ENCODE peak calls at places on chromosomes 16 and 17, in eight cellular contexts. One of them, this sample, is unnamed.
A peak's percentile ranks its signal among the peaks of the same experiment; 100 is the strongest.

GRCh38 chr17:81898029-81898866 is 3.8 kb upstream of the NPB start:
- DNase-seq in fibroblast of pulmonary artery: peak; percentile 62
- DNase-seq in NCI-H2081: no peak
- DNase-seq in AML-193: no peak
- DNase-seq in T-helper 9 cell: no peak
- DNase-seq in skeletal muscle cell: peak; percentile 63
- DNase-seq in esophagus muscularis mucosa: no peak
- DNase-seq in adipocyte: peak; percentile 79
- DNase-seq in this sample: no peak

GRCh38 chr16:13973321-13974023 is 53.5 kb downstream of the ERCC4 start:
- DNase-seq in fibroblast of pulmonary artery: no peak
- DNase-seq in NCI-H2081: no peak
- DNase-seq in AML-193: no peak
- DNase-seq in T-helper 9 cell: no peak
- DNase-seq in skeletal muscle cell: no peak
- DNase-seq in esophagus muscularis mucosa: peak; percentile 79
- DNase-seq in adipocyte: no peak
- DNase-seq in this sample: no peak

GRCh38 chr17:10469459-10469858 is at the start of gene MYH4:
- DNase-seq in fibroblast of pulmonary artery: no peak
- DNase-seq in NCI-H2081: no peak
- DNase-seq in AML-193: no peak
- DNase-seq in T-helper 9 cell: no peak
- DNase-seq in skeletal muscle cell: no peak
- DNase-seq in esophagus muscularis mucosa: no peak
- DNase-seq in adipocyte: no peak
- DNase-seq in this sample: no peak

GRCh38 chr17:78617371-78618061 is 40.3 kb upstream of the DNAH17 start:
- DNase-seq in fibroblast of pulmonary artery: no peak
- DNase-seq in NCI-H2081: no peak
- DNase-seq in AML-193: no peak
- DNase-seq in T-helper 9 cell: no peak
- DNase-seq in skeletal muscle cell: no peak
- DNase-seq in esophagus muscularis mucosa: no peak
- DNase-seq in adipocyte: peak; percentile 50
- DNase-seq in this sample: no peak

GRCh38 chr17:43406676-43407645 is 8.2 kb downstream of the ARL4D start:
- DNase-seq in fibroblast of pulmonary artery: peak; percentile 73
- DNase-seq in NCI-H2081: no peak
- DNase-seq in AML-193: no peak
- DNase-seq in T-helper 9 cell: no peak
- DNase-seq in skeletal muscle cell: no peak
- DNase-seq in esophagus muscularis mucosa: no peak
- DNase-seq in adipocyte: peak; percentile 77
- DNase-seq in this sample: no peak

GRCh38 chr16:54511181-54511731 is 224.7 kb upstream of the IRX3 start:
- DNase-seq in fibroblast of pulmonary artery: peak; percentile 62
- DNase-seq in NCI-H2081: no peak
- DNase-seq in AML-193: no peak
- DNase-seq in T-helper 9 cell: no peak
- DNase-seq in skeletal muscle cell: peak; percentile 62
- DNase-seq in esophagus muscularis mucosa: no peak
- DNase-seq in adipocyte: peak; percentile 83
- DNase-seq in this sample: no peak

GRCh38 chr17:44965491-44966234 is 2.4 kb downstream of the C1QL1 start:
- DNase-seq in fibroblast of pulmonary artery: no peak
- DNase-seq in NCI-H2081: no peak
- DNase-seq in AML-193: peak; percentile 90
- DNase-seq in T-helper 9 cell: no peak
- DNase-seq in skeletal muscle cell: no peak
- DNase-seq in esophagus muscularis mucosa: no peak
- DNase-seq in adipocyte: no peak
- DNase-seq in this sample: no peak

GRCh38 chr16:495127-495748 is 32.3 kb upstream of the CAPN15 start:
- DNase-seq in fibroblast of pulmonary artery: peak; percentile 66
- DNase-seq in NCI-H2081: no peak
- DNase-seq in AML-193: peak; percentile 55
- DNase-seq in T-helper 9 cell: no peak
- DNase-seq in skeletal muscle cell: no peak
- DNase-seq in esophagus muscularis mucosa: no peak
- DNase-seq in adipocyte: peak; percentile 52
- DNase-seq in this sample: no peak

GRCh38 chr17:1109606-1110523 is 69.9 kb downstream of the ABR start:
- DNase-seq in fibroblast of pulmonary artery: no peak
- DNase-seq in NCI-H2081: no peak
- DNase-seq in AML-193: no peak
- DNase-seq in T-helper 9 cell: no peak
- DNase-seq in skeletal muscle cell: no peak
- DNase-seq in esophagus muscularis mucosa: no peak
- DNase-seq in adipocyte: no peak
- DNase-seq in this sample: no peak

GRCh38 chr17:64152428-64153125 is 22.6 kb upstream of the ERN1 start:
- DNase-seq in fibroblast of pulmonary artery: no peak
- DNase-seq in NCI-H2081: no peak
- DNase-seq in AML-193: no peak
- DNase-seq in T-helper 9 cell: no peak
- DNase-seq in skeletal muscle cell: no peak
- DNase-seq in esophagus muscularis mucosa: no peak
- DNase-seq in adipocyte: no peak
- DNase-seq in this sample: no peak

GRCh38 chr16:12811441-12812198 is 7.9 kb upstream of the CPPED1 start:
- DNase-seq in fibroblast of pulmonary artery: no peak
- DNase-seq in NCI-H2081: no peak
- DNase-seq in AML-193: no peak
- DNase-seq in T-helper 9 cell: no peak
- DNase-seq in skeletal muscle cell: no peak
- DNase-seq in esophagus muscularis mucosa: no peak
- DNase-seq in adipocyte: no peak
- DNase-seq in this sample: no peak

GRCh38 chr17:7629939-7630571 is at the start of gene SHBG:
- DNase-seq in fibroblast of pulmonary artery: no peak
- DNase-seq in NCI-H2081: no peak
- DNase-seq in AML-193: no peak
- DNase-seq in T-helper 9 cell: no peak
- DNase-seq in skeletal muscle cell: no peak
- DNase-seq in esophagus muscularis mucosa: no peak
- DNase-seq in adipocyte: no peak
- DNase-seq in this sample: no peak

GRCh38 chr17:1612400-1612799 is 16.2 kb downstream of the SLC43A2 start:
- DNase-seq in fibroblast of pulmonary artery: no peak
- DNase-seq in NCI-H2081: no peak
- DNase-seq in AML-193: no peak
- DNase-seq in T-helper 9 cell: no peak
- DNase-seq in skeletal muscle cell: no peak
- DNase-seq in esophagus muscularis mucosa: no peak
- DNase-seq in adipocyte: no peak
- DNase-seq in this sample: no peak

GRCh38 chr17:35164716-35165115 is 17.1 kb downstream of the UNC45B start:
- DNase-seq in fibroblast of pulmonary artery: no peak
- DNase-seq in NCI-H2081: no peak
- DNase-seq in AML-193: no peak
- DNase-seq in T-helper 9 cell: no peak
- DNase-seq in skeletal muscle cell: no peak
- DNase-seq in esophagus muscularis mucosa: no peak
- DNase-seq in adipocyte: no peak
- DNase-seq in this sample: no peak

GRCh38 chr17:64694207-64694606 is 32.1 kb upstream of the SMURF2 start:
- DNase-seq in fibroblast of pulmonary artery: peak; percentile 79
- DNase-seq in NCI-H2081: no peak
- DNase-seq in AML-193: peak; percentile 17
- DNase-seq in T-helper 9 cell: no peak
- DNase-seq in skeletal muscle cell: peak; percentile 39
- DNase-seq in esophagus muscularis mucosa: no peak
- DNase-seq in adipocyte: peak; percentile 43
- DNase-seq in this sample: no peak

GRCh38 chr17:16351831-16352230 is 1.4 kb downstream of the CENPV start:
- DNase-seq in fibroblast of pulmonary artery: peak; percentile 53
- DNase-seq in NCI-H2081: no peak
- DNase-seq in AML-193: no peak
- DNase-seq in T-helper 9 cell: no peak
- DNase-seq in skeletal muscle cell: no peak
- DNase-seq in esophagus muscularis mucosa: no peak
- DNase-seq in adipocyte: peak; percentile 54
- DNase-seq in this sample: no peak

GRCh38 chr17:44844390-44844830 is 3.3 kb upstream of the HIGD1B start:
- DNase-seq in fibroblast of pulmonary artery: peak; percentile 46
- DNase-seq in NCI-H2081: no peak
- DNase-seq in AML-193: no peak
- DNase-seq in T-helper 9 cell: no peak
- DNase-seq in skeletal muscle cell: no peak
- DNase-seq in esophagus muscularis mucosa: no peak
- DNase-seq in adipocyte: no peak
- DNase-seq in this sample: no peak

GRCh38 chr16:51113254-51114125 is 37.6 kb downstream of the SALL1 start:
- DNase-seq in fibroblast of pulmonary artery: no peak
- DNase-seq in NCI-H2081: no peak
- DNase-seq in AML-193: no peak
- DNase-seq in T-helper 9 cell: no peak
- DNase-seq in skeletal muscle cell: no peak
- DNase-seq in esophagus muscularis mucosa: no peak
- DNase-seq in adipocyte: no peak
- DNase-seq in this sample: no peak

GRCh38 chr17:66094727-66095126 is 97.2 kb downstream of the CEP112 start:
- DNase-seq in fibroblast of pulmonary artery: no peak
- DNase-seq in NCI-H2081: no peak
- DNase-seq in AML-193: no peak
- DNase-seq in T-helper 9 cell: no peak
- DNase-seq in skeletal muscle cell: no peak
- DNase-seq in esophagus muscularis mucosa: no peak
- DNase-seq in adipocyte: no peak
- DNase-seq in this sample: no peak

GRCh38 chr17:19978206-19978802 is 676 bp upstream of the AKAP10 start:
- DNase-seq in fibroblast of pulmonary artery: no peak
- DNase-seq in NCI-H2081: no peak
- DNase-seq in AML-193: peak; percentile 84
- DNase-seq in T-helper 9 cell: peak; percentile 8
- DNase-seq in skeletal muscle cell: no peak
- DNase-seq in esophagus muscularis mucosa: no peak
- DNase-seq in adipocyte: no peak
- DNase-seq in this sample: no peak

GRCh38 chr17:62648954-62649294 is 21.5 kb downstream of the MRC2 start:
- DNase-seq in fibroblast of pulmonary artery: no peak
- DNase-seq in NCI-H2081: no peak
- DNase-seq in AML-193: no peak
- DNase-seq in T-helper 9 cell: no peak
- DNase-seq in skeletal muscle cell: no peak
- DNase-seq in esophagus muscularis mucosa: no peak
- DNase-seq in adipocyte: no peak
- DNase-seq in this sample: no peak

GRCh38 chr17:40373324-40373723 is 8.8 kb upstream of the GJD3 start:
- DNase-seq in fibroblast of pulmonary artery: peak; percentile 89
- DNase-seq in NCI-H2081: no peak
- DNase-seq in AML-193: no peak
- DNase-seq in T-helper 9 cell: no peak
- DNase-seq in skeletal muscle cell: peak; percentile 88
- DNase-seq in esophagus muscularis mucosa: no peak
- DNase-seq in adipocyte: peak; percentile 70
- DNase-seq in this sample: no peak

GRCh38 chr17:71273451-71273850 is 847.4 kb upstream of the SOX9 start:
- DNase-seq in fibroblast of pulmonary artery: no peak
- DNase-seq in NCI-H2081: no peak
- DNase-seq in AML-193: no peak
- DNase-seq in T-helper 9 cell: no peak
- DNase-seq in skeletal muscle cell: no peak
- DNase-seq in esophagus muscularis mucosa: no peak
- DNase-seq in adipocyte: no peak
- DNase-seq in this sample: no peak

GRCh38 chr17:1001640-1002411 is 4.9 kb downstream of the TIMM22 start:
- DNase-seq in fibroblast of pulmonary artery: peak; percentile 49
- DNase-seq in NCI-H2081: no peak
- DNase-seq in AML-193: no peak
- DNase-seq in T-helper 9 cell: no peak
- DNase-seq in skeletal muscle cell: no peak
- DNase-seq in esophagus muscularis mucosa: no peak
- DNase-seq in adipocyte: peak; percentile 44
- DNase-seq in this sample: no peak

GRCh38 chr16:30069575-30070462 is 4.3 kb downstream of the ALDOA start:
- DNase-seq in fibroblast of pulmonary artery: peak; percentile 39
- DNase-seq in NCI-H2081: no peak
- DNase-seq in AML-193: no peak
- DNase-seq in T-helper 9 cell: no peak
- DNase-seq in skeletal muscle cell: no peak
- DNase-seq in esophagus muscularis mucosa: no peak
- DNase-seq in adipocyte: no peak
- DNase-seq in this sample: no peak

GRCh38 chr16:23324727-23325126 is 22.6 kb downstream of the SCNN1B start:
- DNase-seq in fibroblast of pulmonary artery: no peak
- DNase-seq in NCI-H2081: peak; percentile 98
- DNase-seq in AML-193: no peak
- DNase-seq in T-helper 9 cell: no peak
- DNase-seq in skeletal muscle cell: no peak
- DNase-seq in esophagus muscularis mucosa: no peak
- DNase-seq in adipocyte: no peak
- DNase-seq in this sample: no peak

GRCh38 chr16:24853830-24854229 is 8.1 kb downstream of the SLC5A11 start:
- DNase-seq in fibroblast of pulmonary artery: peak; percentile 72
- DNase-seq in NCI-H2081: peak; percentile 24
- DNase-seq in AML-193: no peak
- DNase-seq in T-helper 9 cell: no peak
- DNase-seq in skeletal muscle cell: no peak
- DNase-seq in esophagus muscularis mucosa: no peak
- DNase-seq in adipocyte: peak; percentile 53
- DNase-seq in this sample: no peak

GRCh38 chr16:46844771-46845170 is 13.8 kb upstream of the C16orf87 start:
- DNase-seq in fibroblast of pulmonary artery: no peak
- DNase-seq in NCI-H2081: no peak
- DNase-seq in AML-193: no peak
- DNase-seq in T-helper 9 cell: no peak
- DNase-seq in skeletal muscle cell: no peak
- DNase-seq in esophagus muscularis mucosa: peak; percentile 39
- DNase-seq in adipocyte: no peak
- DNase-seq in this sample: no peak

GRCh38 chr17:13957636-13958035 is 111.7 kb upstream of the COX10 start:
- DNase-seq in fibroblast of pulmonary artery: peak; percentile 59
- DNase-seq in NCI-H2081: no peak
- DNase-seq in AML-193: no peak
- DNase-seq in T-helper 9 cell: no peak
- DNase-seq in skeletal muscle cell: peak; percentile 47
- DNase-seq in esophagus muscularis mucosa: no peak
- DNase-seq in adipocyte: peak; percentile 58
- DNase-seq in this sample: no peak

GRCh38 chr16:1793578-1794220 is at the start of gene IGFALS:
- DNase-seq in fibroblast of pulmonary artery: no peak
- DNase-seq in NCI-H2081: no peak
- DNase-seq in AML-193: no peak
- DNase-seq in T-helper 9 cell: no peak
- DNase-seq in skeletal muscle cell: no peak
- DNase-seq in esophagus muscularis mucosa: no peak
- DNase-seq in adipocyte: no peak
- DNase-seq in this sample: no peak

GRCh38 chr17:45361451-45361850 is 44.6 kb upstream of the MAP3K14 start:
- DNase-seq in fibroblast of pulmonary artery: no peak
- DNase-seq in NCI-H2081: no peak
- DNase-seq in AML-193: no peak
- DNase-seq in T-helper 9 cell: no peak
- DNase-seq in skeletal muscle cell: no peak
- DNase-seq in esophagus muscularis mucosa: no peak
- DNase-seq in adipocyte: no peak
- DNase-seq in this sample: no peak

GRCh38 chr16:28891964-28892890 is 13.9 kb downstream of the ATP2A1 start:
- DNase-seq in fibroblast of pulmonary artery: no peak
- DNase-seq in NCI-H2081: no peak
- DNase-seq in AML-193: no peak
- DNase-seq in T-helper 9 cell: no peak
- DNase-seq in skeletal muscle cell: no peak
- DNase-seq in esophagus muscularis mucosa: no peak
- DNase-seq in adipocyte: no peak
- DNase-seq in this sample: no peak

GRCh38 chr16:4176794-4177438 is 60.7 kb upstream of the ADCY9 start:
- DNase-seq in fibroblast of pulmonary artery: peak; percentile 38
- DNase-seq in NCI-H2081: no peak
- DNase-seq in AML-193: no peak
- DNase-seq in T-helper 9 cell: no peak
- DNase-seq in skeletal muscle cell: no peak
- DNase-seq in esophagus muscularis mucosa: no peak
- DNase-seq in adipocyte: peak; percentile 54
- DNase-seq in this sample: no peak

GRCh38 chr16:66565051-66565450 is 1.2 kb upstream of the CMTM1 start:
- DNase-seq in fibroblast of pulmonary artery: no peak
- DNase-seq in NCI-H2081: no peak
- DNase-seq in AML-193: no peak
- DNase-seq in T-helper 9 cell: no peak
- DNase-seq in skeletal muscle cell: no peak
- DNase-seq in esophagus muscularis mucosa: no peak
- DNase-seq in adipocyte: no peak
- DNase-seq in this sample: no peak

This sample was measured in effector memory CD4-positive, alpha-beta T cell.